ENCODE peak calls at places on chromosomes 16 and 17, in ten cellular contexts. M is endothelial cell of umbilical vein, I is IMR-90, V is Peyer's patch, J is spleen, R is prostate gland, E is breast epithelium, N is uterus, H is A549, Y is ovary. L is an unnamed sample.

GRCh38 chr17:22516861-22517636 is 824.7 kb downstream of the KCNJ18 start:
- DNase-seq in M (no peak), I (no peak), V (no peak), J (no peak), R (no peak), E (no peak), N (no peak), H (no peak), Y (no peak), L (no peak)

GRCh38 chr16:57708168-57708567 is 13.6 kb downstream of the DRC7 start:
- DNase-seq in M (no peak), I (peak), V (no peak), J (no peak), R (no peak), E (no peak), N (no peak), H (no peak), Y (no peak), L (no peak)

GRCh38 chr17:7589204-7589868 is 558 bp downstream of the SOX15 start:
- DNase-seq in M (peak), I (peak), V (peak), J (peak), R (peak), E (peak), N (peak), H (peak), Y (peak), L (peak)

GRCh38 chr17:2398655-2399571 is 1.9 kb downstream of the MNT start:
- DNase-seq in M (peak), I (peak), V (peak), J (peak), R (peak), E (peak), N (peak), H (peak), Y (peak), L (peak)

GRCh38 chr16:67406628-67407027 is 9.6 kb downstream of the ZDHHC1 start:
- DNase-seq in M (peak), I (peak), V (no peak), J (no peak), R (no peak), E (no peak), N (no peak), H (no peak), Y (no peak), L (peak)

GRCh38 chr16:11992008-11992584 is 15.6 kb downstream of the SNX29 start:
- DNase-seq in M (no peak), I (no peak), V (no peak), J (no peak), R (no peak), E (no peak), N (no peak), H (no peak), Y (no peak), L (no peak)

GRCh38 chr17:3766783-3767182 is 34.2 kb downstream of the ITGAE start:
- DNase-seq in M (no peak), I (no peak), V (no peak), J (peak), R (no peak), E (no peak), N (no peak), H (no peak), Y (no peak), L (no peak)

GRCh38 chr17:77959216-77959925 is 868 bp downstream of the TNRC6C start:
- DNase-seq in M (no peak), I (peak), V (peak), J (peak), R (peak), E (no peak), N (peak), H (no peak), Y (peak), L (no peak)

GRCh38 chr16:73610160-73610559 is 562.2 kb upstream of the ZFHX3 start:
- DNase-seq in M (no peak), I (no peak), V (no peak), J (no peak), R (no peak), E (no peak), N (no peak), H (no peak), Y (no peak), L (no peak)

GRCh38 chr17:17425005-17425404 is 51.8 kb upstream of the MED9 start:
- DNase-seq in M (no peak), I (no peak), V (no peak), J (no peak), R (no peak), E (no peak), N (no peak), H (no peak), Y (no peak), L (no peak)

GRCh38 chr16:86929149-86929871 is 351.0 kb downstream of the FOXL1 start:
- DNase-seq in M (peak), I (peak), V (peak), J (peak), R (no peak), E (peak), N (no peak), H (no peak), Y (no peak), L (peak)

GRCh38 chr16:73890524-73891500 is 405.8 kb upstream of the PSMD7 start:
- DNase-seq in M (no peak), I (peak), V (no peak), J (no peak), R (no peak), E (no peak), N (no peak), H (no peak), Y (no peak), L (no peak)

GRCh38 chr17:77420804-77421634 is 280.2 kb downstream of the SEC14L1 start:
- DNase-seq in M (peak), I (peak), V (no peak), J (no peak), R (peak), E (peak), N (peak), H (peak), Y (peak), L (peak)

GRCh38 chr16:59385953-59386352 is 651.8 kb upstream of the GOT2 start:
- DNase-seq in M (peak), I (peak), V (no peak), J (no peak), R (no peak), E (peak), N (no peak), H (no peak), Y (no peak), L (no peak)

GRCh38 chr16:54934536-54935410 is 4.1 kb downstream of the IRX5 start:
- DNase-seq in M (peak), I (no peak), V (no peak), J (no peak), R (peak), E (peak), N (no peak), H (no peak), Y (no peak), L (no peak)

GRCh38 chr17:44758414-44759095 is at the start of gene ADAM11:
- DNase-seq in M (no peak), I (no peak), V (peak), J (no peak), R (no peak), E (no peak), N (no peak), H (no peak), Y (no peak), L (no peak)

GRCh38 chr16:28192811-28193529 is 18.8 kb downstream of the XPO6 start:
- DNase-seq in M (no peak), I (no peak), V (no peak), J (peak), R (no peak), E (no peak), N (no peak), H (no peak), Y (no peak), L (no peak)

GRCh38 chr16:19008245-19008644 is 24.5 kb downstream of the TMC7 start:
- DNase-seq in M (no peak), I (peak), V (no peak), J (peak), R (no peak), E (no peak), N (no peak), H (no peak), Y (no peak), L (no peak)

GRCh38 chr17:58870747-58871146 is 115.1 kb downstream of the PPM1E start:
- DNase-seq in M (no peak), I (no peak), V (no peak), J (no peak), R (no peak), E (no peak), N (no peak), H (peak), Y (no peak), L (no peak)

GRCh38 chr17:31275126-31275525 is 21.9 kb downstream of the OMG start:
- DNase-seq in M (no peak), I (peak), V (no peak), J (no peak), R (no peak), E (no peak), N (no peak), H (no peak), Y (no peak), L (no peak)

GRCh38 chr17:66464921-66465320 is 162.5 kb downstream of the PRKCA start:
- DNase-seq in M (no peak), I (peak), V (no peak), J (no peak), R (no peak), E (no peak), N (no peak), H (no peak), Y (no peak), L (no peak)

GRCh38 chr17:32240745-32241144 is 24.9 kb upstream of the RHBDL3 start:
- DNase-seq in M (no peak), I (no peak), V (no peak), J (no peak), R (no peak), E (no peak), N (no peak), H (no peak), Y (no peak), L (peak)

GRCh38 chr17:39737761-39738567 is at the start of gene GRB7:
- DNase-seq in M (no peak), I (no peak), V (peak), J (peak), R (peak), E (peak), N (peak), H (peak), Y (no peak), L (no peak)
- H3K4me3 ChIP-seq in M (no peak), I (no peak), V (peak), J (peak), R (peak), E (peak), N (peak), H (peak), Y (peak), L (no peak)

DNA sequence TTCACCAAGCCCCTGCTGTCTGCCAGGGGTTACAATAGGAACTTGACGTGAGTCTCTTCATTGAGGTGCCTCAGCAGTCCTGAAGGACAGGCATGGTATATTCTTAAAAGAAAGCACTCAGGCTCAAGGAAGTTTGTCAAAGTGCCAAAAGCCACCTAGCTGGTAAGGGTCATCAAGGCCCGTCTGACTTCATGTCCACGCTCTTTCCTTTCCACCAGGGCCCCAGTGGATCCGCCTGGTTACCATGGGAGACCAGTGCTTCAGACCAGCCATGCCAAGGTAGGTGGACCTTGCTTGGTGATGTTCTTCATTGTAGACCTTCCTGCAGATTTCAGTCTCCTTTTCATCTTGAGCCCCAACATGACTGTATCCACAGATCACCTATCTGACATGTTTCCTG is 27.6 kb upstream of the CCL1 start:
- DNase-seq in M (no peak), I (no peak), V (no peak), J (no peak), R (no peak), E (no peak), N (no peak), H (no peak), Y (no peak), L (no peak)
- H3K27ac ChIP-seq in M (no peak), I (no peak), V (no peak), J (no peak), R (no peak), E (no peak), N (no peak), H (no peak), Y (no peak), L (no peak)

GRCh38 chr17:35119370-35120185 is at the start of gene RAD51D:
- DNase-seq in M (peak), I (peak), V (peak), J (peak), R (peak), E (peak), N (peak), H (peak), Y (peak), L (peak)
- TF ChIP-seq POLR2A in M (peak), I (peak), V (peak), J (peak), R (peak), E (no peak), N (peak), H (peak), Y (peak), L (no peak)

GRCh38 chr16:85328665-85329058 is 216.4 kb upstream of the CIBAR2 start:
- DNase-seq in M (no peak), I (no peak), V (no peak), J (no peak), R (no peak), E (no peak), N (no peak), H (no peak), Y (no peak), L (no peak)

GRCh38 chr16:85329059-85329812 is 217.0 kb upstream of the CIBAR2 start:
- DNase-seq in M (peak), I (peak), V (peak), J (no peak), R (no peak), E (no peak), N (no peak), H (no peak), Y (no peak), L (no peak)

GRCh38 chr16:85331685-85332084 is 219.4 kb upstream of the CIBAR2 start:
- DNase-seq in M (no peak), I (no peak), V (peak), J (no peak), R (no peak), E (no peak), N (no peak), H (no peak), Y (no peak), L (no peak)

GRCh38 chr16:85330694-85331188 is 218.5 kb upstream of the CIBAR2 start:
- DNase-seq in M (no peak), I (peak), V (no peak), J (no peak), R (peak), E (no peak), N (no peak), H (peak), Y (no peak), L (no peak)

GRCh38 chr16:85329999-85330693 is 217.9 kb upstream of the CIBAR2 start:
- DNase-seq in M (no peak), I (no peak), V (no peak), J (no peak), R (no peak), E (no peak), N (no peak), H (no peak), Y (no peak), L (no peak)
- H3K4me3 ChIP-seq in M (no peak), I (no peak), V (no peak), J (no peak), R (no peak), E (no peak), N (no peak), H (no peak), Y (no peak), L (no peak)

GRCh38 chr17:81019563-81020442 is 15.1 kb upstream of the BAIAP2 start:
- DNase-seq in M (no peak), I (no peak), V (peak), J (peak), R (no peak), E (no peak), N (no peak), H (no peak), Y (no peak), L (no peak)

GRCh38 chr17:81021531-81022370 is 13.2 kb upstream of the BAIAP2 start:
- DNase-seq in M (no peak), I (no peak), V (no peak), J (no peak), R (no peak), E (no peak), N (no peak), H (no peak), Y (no peak), L (no peak)

GRCh38 chr17:81020443-81020766 is 14.5 kb upstream of the BAIAP2 start:
- DNase-seq in M (no peak), I (no peak), V (no peak), J (no peak), R (no peak), E (no peak), N (no peak), H (no peak), Y (no peak), L (no peak)

GRCh38 chr17:81022371-81022729 is 12.6 kb upstream of the BAIAP2 start:
- DNase-seq in M (no peak), I (no peak), V (no peak), J (no peak), R (no peak), E (no peak), N (no peak), H (no peak), Y (no peak), L (peak)

DNA sequence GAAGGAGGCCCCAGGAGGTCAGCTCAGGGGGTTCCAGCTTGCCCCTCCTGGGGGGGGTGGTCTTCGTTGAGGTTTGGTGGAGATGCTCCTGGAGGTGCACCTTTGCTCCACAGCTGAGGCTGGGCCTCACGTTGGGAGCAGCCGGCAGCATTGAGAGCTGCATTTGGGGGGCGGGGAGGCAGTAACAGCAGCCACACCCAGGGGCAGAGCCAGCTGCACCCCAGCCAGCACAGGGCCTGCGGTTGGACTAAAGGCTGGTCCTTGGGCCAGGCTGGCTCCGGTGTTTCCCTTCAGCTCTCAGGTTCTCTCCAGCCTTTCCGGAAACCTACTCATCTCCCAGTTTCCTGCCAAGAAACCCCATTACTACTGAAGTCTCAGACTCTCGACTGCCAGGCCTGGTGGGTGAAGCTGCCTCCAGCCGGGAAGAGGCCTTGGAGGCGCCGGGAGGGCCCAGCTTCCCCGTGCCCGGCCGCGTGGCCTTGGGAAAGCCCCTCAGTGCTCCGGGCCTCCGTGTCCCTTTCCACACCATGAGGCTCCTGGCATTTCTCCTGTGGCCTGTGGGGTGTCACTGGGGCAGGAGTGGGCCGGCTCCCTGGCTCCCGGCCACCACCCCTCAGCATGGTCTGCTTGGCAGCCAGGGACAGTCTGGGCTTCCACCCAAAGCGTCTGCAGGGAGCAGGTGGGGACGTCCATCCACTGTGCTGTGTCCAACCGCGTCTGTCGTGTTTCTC is 14.0 kb upstream of the BAIAP2 start:
- DNase-seq in M (no peak), I (peak), V (peak), J (peak), R (no peak), E (no peak), N (no peak), H (no peak), Y (no peak), L (peak)
- H3K27ac ChIP-seq in M (no peak), I (no peak), V (peak), J (no peak), R (peak), E (peak), N (peak), H (no peak), Y (no peak), L (peak)